ENCODE peak calls at places on chromosomes 4 and X, in eight cellular contexts. Y is epithelial cell of esophagus, R is activated B cell treated with CpG ODN at 0.5 μM for 24 hours, D is tibial nerve, G is AG09319, B is MM.1S, P is A549, K is neural crest cell. L is an unnamed sample.

GRCh38 chr4:48772568-48772967 is 7.5 kb downstream of the FRYL start:
- DNase-seq in D (no peak), R (no peak), G (no peak), P (no peak), K (no peak), B (no peak), Y (no peak), L (no peak)

GRCh38 chr4:32864713-32865351 is 2144.7 kb downstream of the PCDH7 start:
- DNase-seq in B (no peak), D (no peak), R (no peak), P (no peak), G (no peak), Y (peak), K (no peak), L (no peak)

GRCh38 chrX:120109378-120109777 is 6.3 kb downstream of the RHOXF1 start:
- DNase-seq in R (no peak), B (no peak), K (no peak), G (no peak), Y (no peak), P (no peak), D (no peak), L (no peak)

GRCh38 chr4:68175562-68176155 is 46.0 kb upstream of the TMPRSS11F start:
- DNase-seq in G (peak), R (no peak), K (peak), Y (peak), B (peak), P (peak), D (no peak), L (peak)

GRCh38 chr4:176789955-176790354 is 2.8 kb downstream of the VEGFC start:
- DNase-seq in Y (peak), R (no peak), B (peak), D (no peak), K (no peak), P (peak), G (no peak), L (peak)

GRCh38 chrX:82362550-82362949 is 1145.5 kb upstream of the POU3F4 start:
- DNase-seq in B (no peak), R (no peak), Y (no peak), K (no peak), D (no peak), G (no peak), P (no peak), L (no peak)

GRCh38 chr4:153113061-153113837 is 91.0 kb upstream of the TRIM2 start:
- DNase-seq in P (no peak), B (peak), Y (no peak), K (no peak), G (no peak), R (no peak), D (no peak), L (no peak)

GRCh38 chr4:40916880-40917279 is 167.1 kb downstream of the NSUN7 start:
- DNase-seq in R (no peak), K (peak), G (no peak), B (peak), D (no peak), P (peak), Y (peak), L (peak)

GRCh38 chrX:120297923-120298322 is 13.3 kb downstream of the TMEM255A start:
- DNase-seq in Y (no peak), G (no peak), R (no peak), P (no peak), D (no peak), K (no peak), B (no peak), L (no peak)

GRCh38 chr4:66062044-66062443 is 391.8 kb upstream of the EPHA5 start:
- DNase-seq in B (no peak), R (no peak), K (no peak), D (no peak), G (no peak), P (no peak), Y (peak), L (no peak)

GRCh38 chrX:154779261-154779660 is 16.6 kb downstream of the DKC1 start:
- DNase-seq in B (no peak), G (peak), P (no peak), R (no peak), D (no peak), Y (peak), K (no peak), L (no peak)

GRCh38 chrX:154776753-154777152 is 14.1 kb downstream of the DKC1 start:
- DNase-seq in D (no peak), K (no peak), B (no peak), Y (no peak), P (no peak), R (no peak), G (no peak), L (no peak)

GRCh38 chrX:154780968-154781367 is 18.3 kb downstream of the DKC1 start:
- DNase-seq in P (no peak), Y (no peak), K (no peak), B (no peak), G (no peak), D (no peak), R (no peak), L (no peak)

GRCh38 chrX:154774622-154775021 is 12.0 kb downstream of the DKC1 start:
- DNase-seq in G (no peak), K (no peak), D (no peak), P (no peak), R (no peak), Y (no peak), B (no peak), L (no peak)

GRCh38 chrX:154775611-154776349 is 13.1 kb downstream of the DKC1 start:
- DNase-seq in K (no peak), G (no peak), B (peak), P (no peak), D (no peak), Y (peak), R (no peak), L (no peak)
- TF ChIP-seq CTCF in K (no peak), G (no peak), B (no peak), P (no peak), D (no peak), Y (no peak), R (no peak), L (no peak)

DNA sequence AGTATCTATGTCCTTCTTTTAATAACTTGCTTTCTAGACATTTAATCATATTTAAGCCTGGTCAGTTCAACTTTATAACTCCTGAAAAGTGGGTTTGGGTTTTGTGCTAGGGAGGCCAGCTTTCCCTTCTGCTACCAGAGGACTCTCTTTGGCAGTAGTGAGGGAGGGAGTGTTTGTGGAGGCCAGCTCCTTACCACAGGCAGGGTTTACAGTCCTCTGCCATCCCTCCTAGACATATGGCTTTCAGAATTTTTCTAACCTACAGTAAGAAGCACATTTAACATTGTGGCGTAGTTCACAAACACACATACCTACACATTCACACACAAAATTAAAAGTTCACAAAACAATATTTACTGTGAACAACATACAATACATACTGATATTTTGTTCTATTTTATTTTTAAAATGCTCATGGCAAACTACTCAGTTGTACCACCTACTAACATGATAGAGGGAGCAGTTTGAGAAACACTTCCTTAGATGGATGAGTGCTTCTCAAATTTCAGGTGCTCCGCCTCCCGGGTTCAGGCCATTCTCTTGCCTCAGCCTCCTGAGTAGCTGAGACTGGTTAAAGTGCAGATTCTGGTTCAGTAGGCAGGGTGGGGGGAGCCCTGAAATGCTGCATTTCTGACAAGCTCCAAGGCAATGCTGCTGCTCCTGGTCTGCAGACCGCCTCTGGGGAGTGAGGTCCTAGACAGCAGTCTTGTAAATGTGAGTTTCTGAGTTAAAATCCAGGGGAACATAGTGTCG is 86.7 kb downstream of the PTTG2 start:
- DNase-seq in R (no peak), B (no peak), P (no peak), K (no peak), D (no peak), Y (peak), G (no peak), L (no peak)
- TF ChIP-seq CTCF in R (no peak), B (no peak), P (no peak), K (no peak), D (no peak), Y (no peak), G (no peak), L (no peak)

DNA sequence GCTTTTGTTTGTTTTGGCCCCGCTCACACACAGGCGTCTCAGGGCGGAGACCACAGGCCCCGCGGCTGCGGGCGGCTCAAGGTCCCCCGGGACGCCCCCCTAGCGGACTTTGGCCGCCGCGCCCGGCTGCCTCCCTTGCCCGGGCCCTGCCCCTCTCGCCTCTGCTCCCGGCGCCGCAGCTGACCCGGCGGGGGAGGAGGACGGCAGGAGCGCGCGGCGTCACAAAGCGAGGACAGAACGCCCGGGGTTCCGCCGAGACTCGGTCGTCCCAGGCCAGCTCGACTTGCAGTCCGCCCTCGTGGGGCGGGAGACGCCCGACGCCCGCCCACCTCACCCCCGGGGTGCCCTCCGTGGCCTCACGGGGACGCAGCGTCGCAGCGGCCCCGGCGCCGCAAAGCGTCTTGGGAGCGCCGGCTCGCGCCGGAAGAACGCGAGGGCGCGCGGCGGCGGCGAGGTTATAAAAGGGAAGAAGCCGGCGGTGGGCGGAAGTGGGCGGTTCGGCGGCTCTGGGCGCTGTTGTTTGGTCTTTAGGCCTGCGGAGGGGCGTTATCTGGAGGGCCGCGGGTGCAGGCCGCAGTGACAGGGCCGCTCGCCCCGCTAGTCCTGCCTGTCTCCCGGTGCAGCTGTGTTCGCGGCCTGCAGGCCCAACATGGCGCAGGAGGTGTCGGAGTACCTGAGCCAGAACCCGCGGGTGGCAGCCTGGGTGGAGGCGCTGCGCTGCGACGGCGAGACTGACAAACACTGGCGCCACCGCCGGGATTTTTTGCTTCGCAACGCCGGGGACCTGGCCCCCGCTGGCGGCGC is at the start of gene CDKN2AIP:
- DNase-seq in K (peak), B (peak), D (peak), R (peak), Y (peak), P (peak), G (peak), L (peak)
- TF ChIP-seq CTCF in K (peak), B (no peak), D (peak), R (no peak), Y (no peak), P (no peak), G (no peak), L (no peak)

GRCh38 chr4:24686866-24687672 is 102.7 kb upstream of the DHX15 start:
- DNase-seq in Y (peak), P (peak), D (peak), B (no peak), G (no peak), R (no peak), K (peak), L (no peak)

GRCh38 chr4:24680746-24681145 is 96.4 kb upstream of the DHX15 start:
- DNase-seq in Y (no peak), K (no peak), G (no peak), B (no peak), R (no peak), D (no peak), P (no peak), L (no peak)

GRCh38 chr4:24688453-24688852 is 104.1 kb upstream of the DHX15 start:
- DNase-seq in R (no peak), D (no peak), Y (no peak), P (no peak), G (no peak), B (no peak), K (no peak), L (no peak)

GRCh38 chr4:24683116-24683515 is 98.8 kb upstream of the DHX15 start:
- DNase-seq in B (no peak), R (no peak), D (no peak), K (no peak), G (no peak), P (no peak), Y (no peak), L (no peak)
- TF ChIP-seq CTCF in B (no peak), R (no peak), D (no peak), K (no peak), G (no peak), P (no peak), Y (no peak), L (no peak)